ENCODE peak calls at places on chromosomes 4 and X, in nine cellular contexts. T, G, Q, W, M, H, D, A and J are unnamed samples.

GRCh38 chr4:168511780-168512467 is 15.1 kb downstream of the PALLD start:
- DNase-seq in T (no peak), G (no peak), Q (no peak), W (no peak), M (peak), H (no peak), D (no peak), A (no peak), J (no peak)

GRCh38 chrX:76428243-76429130 is 977 bp downstream of the MAGEE1 start:
- DNase-seq in T (peak), G (no peak), Q (no peak), W (no peak), M (peak), H (no peak), D (peak), A (peak), J (no peak)

GRCh38 chr4:122854860-122855259 is 28.2 kb downstream of the FGF2 start:
- DNase-seq in T (peak), G (no peak), Q (no peak), W (no peak), M (no peak), H (no peak), D (no peak), A (peak), J (peak)

GRCh38 chr4:77734928-77735327 is 84.2 kb downstream of the CNOT6L start:
- DNase-seq in T (no peak), G (no peak), Q (no peak), W (peak), M (no peak), H (peak), D (no peak), A (no peak), J (peak)

GRCh38 chr4:19776021-19776459 is 475.7 kb upstream of the SLIT2 start:
- DNase-seq in T (no peak), G (no peak), Q (no peak), W (peak), M (no peak), H (peak), D (no peak), A (peak), J (peak)

GRCh38 chrX:54931107-54931506 is 10.5 kb downstream of the TRO start:
- DNase-seq in T (no peak), G (no peak), Q (no peak), W (no peak), M (no peak), H (no peak), D (no peak), A (no peak), J (no peak)

GRCh38 chrX:54675762-54676161 is 122.3 kb downstream of the ITIH6 start:
- DNase-seq in T (no peak), G (no peak), Q (no peak), W (no peak), M (no peak), H (no peak), D (no peak), A (no peak), J (no peak)

GRCh38 chr4:138267835-138268234 is 25.7 kb upstream of the SLC7A11 start:
- DNase-seq in T (no peak), G (no peak), Q (no peak), W (no peak), M (no peak), H (no peak), D (no peak), A (no peak), J (no peak)

GRCh38 chr4:162061214-162061613 is 102.6 kb downstream of the FSTL5 start:
- DNase-seq in T (no peak), G (no peak), Q (no peak), W (peak), M (no peak), H (peak), D (no peak), A (peak), J (peak)

GRCh38 chr4:115090483-115091075 is 22.8 kb downstream of the NDST4 start:
- DNase-seq in T (no peak), G (peak), Q (peak), W (peak), M (no peak), H (peak), D (no peak), A (peak), J (peak)

GRCh38 chr4:80374180-80374579 is 38.6 kb downstream of the CFAP299 start:
- DNase-seq in T (no peak), G (no peak), Q (no peak), W (no peak), M (no peak), H (no peak), D (no peak), A (no peak), J (no peak)

GRCh38 chr4:145785391-145786008 is 105.6 kb downstream of the C4orf51 start:
- DNase-seq in T (no peak), G (no peak), Q (no peak), W (no peak), M (no peak), H (no peak), D (no peak), A (no peak), J (no peak)

GRCh38 chr4:81030617-81031388 is at the start of gene BMP3:
- DNase-seq in T (peak), G (peak), Q (no peak), W (no peak), M (no peak), H (peak), D (peak), A (peak), J (no peak)

GRCh38 chr4:141657550-141657949 is 21.2 kb downstream of the IL15 start:
- DNase-seq in T (no peak), G (no peak), Q (no peak), W (no peak), M (no peak), H (no peak), D (no peak), A (no peak), J (no peak)

GRCh38 chr4:18051281-18051680 is 29.7 kb upstream of the LCORL start:
- DNase-seq in T (no peak), G (no peak), Q (no peak), W (no peak), M (no peak), H (peak), D (no peak), A (no peak), J (peak)

GRCh38 chr4:80196259-80197131 is 808 bp upstream of the PRDM8 start:
- DNase-seq in T (no peak), G (no peak), Q (peak), W (no peak), M (no peak), H (no peak), D (no peak), A (peak), J (no peak)

GRCh38 chrX:47751670-47752069 is 85.0 kb upstream of the ZNF81 start:
- DNase-seq in T (peak), G (peak), Q (peak), W (peak), M (peak), H (peak), D (peak), A (peak), J (peak)

GRCh38 chr4:7831330-7831729 is 108.3 kb downstream of the AFAP1 start:
- DNase-seq in T (no peak), G (no peak), Q (no peak), W (no peak), M (no peak), H (no peak), D (no peak), A (no peak), J (no peak)

GRCh38 chrX:135185795-135186443 is 14.7 kb upstream of the CT55 start:
- DNase-seq in T (no peak), G (no peak), Q (peak), W (peak), M (no peak), H (peak), D (no peak), A (peak), J (peak)

GRCh38 chr4:85512446-85513205 is 37.7 kb downstream of the ARHGAP24 start:
- DNase-seq in T (no peak), G (no peak), Q (no peak), W (no peak), M (no peak), H (no peak), D (no peak), A (no peak), J (no peak)

GRCh38 chr4:185096032-185096653 is 46.9 kb upstream of the SLC25A4 start:
- DNase-seq in T (no peak), G (no peak), Q (peak), W (peak), M (no peak), H (peak), D (no peak), A (peak), J (peak)

GRCh38 chr4:73258668-73259551 is at the start of gene ANKRD17:
- DNase-seq in T (peak), G (peak), Q (peak), W (peak), M (peak), H (peak), D (peak), A (peak), J (peak)

GRCh38 chr4:20422398-20422797 is 170.7 kb downstream of the SLIT2 start:
- DNase-seq in T (peak), G (peak), Q (peak), W (peak), M (no peak), H (peak), D (no peak), A (peak), J (peak)

GRCh38 chrX:50881028-50881427 is 29.5 kb upstream of the BMP15 start:
- DNase-seq in T (no peak), G (no peak), Q (no peak), W (no peak), M (no peak), H (peak), D (no peak), A (no peak), J (peak)

GRCh38 chr4:14749910-14750309 is 252.4 kb upstream of the CPEB2 start:
- DNase-seq in T (no peak), G (no peak), Q (peak), W (peak), M (no peak), H (peak), D (peak), A (peak), J (peak)

GRCh38 chr4:3436048-3436797 is 5.5 kb upstream of the HGFAC start:
- DNase-seq in T (no peak), G (no peak), Q (no peak), W (no peak), M (no peak), H (no peak), D (peak), A (no peak), J (no peak)

GRCh38 chrX:66634272-66634671 is 4.6 kb downstream of the EDA2R start:
- DNase-seq in T (no peak), G (no peak), Q (no peak), W (no peak), M (no peak), H (no peak), D (no peak), A (no peak), J (no peak)

GRCh38 chr4:16183604-16184003 is 42.7 kb downstream of the TAPT1 start:
- DNase-seq in T (no peak), G (no peak), Q (no peak), W (no peak), M (no peak), H (no peak), D (no peak), A (no peak), J (no peak)

GRCh38 chrX:147069926-147070325 is 255.4 kb upstream of the CXorf51A start:
- DNase-seq in T (no peak), G (no peak), Q (no peak), W (peak), M (no peak), H (peak), D (no peak), A (no peak), J (peak)

GRCh38 chrX:56978172-56978571 is 17.2 kb downstream of the SPIN3 start:
- DNase-seq in T (no peak), G (peak), Q (peak), W (peak), M (peak), H (peak), D (no peak), A (peak), J (peak)

GRCh38 chr4:139859876-139860275 is 194.3 kb downstream of the MGST2 start:
- DNase-seq in T (no peak), G (no peak), Q (no peak), W (no peak), M (no peak), H (no peak), D (no peak), A (no peak), J (no peak)

GRCh38 chr4:124783847-124784246 is 71.3 kb upstream of the ANKRD50 start:
- DNase-seq in T (no peak), G (no peak), Q (no peak), W (no peak), M (no peak), H (peak), D (no peak), A (no peak), J (peak)

GRCh38 chr4:80362578-80363181 is 27.1 kb downstream of the CFAP299 start:
- DNase-seq in T (no peak), G (no peak), Q (no peak), W (peak), M (peak), H (peak), D (no peak), A (peak), J (peak)

GRCh38 chrX:81241753-81242152 is 39.9 kb downstream of the SH3BGRL start:
- DNase-seq in T (no peak), G (no peak), Q (no peak), W (no peak), M (no peak), H (no peak), D (no peak), A (no peak), J (no peak)

GRCh38 chr4:76546282-76547166 is 111.5 kb downstream of the SHROOM3 start:
- DNase-seq in T (peak), G (peak), Q (no peak), W (peak), M (no peak), H (peak), D (no peak), A (no peak), J (peak)

GRCh38 chr4:99180367-99181169 is 36.5 kb upstream of the ADH4 start:
- DNase-seq in T (no peak), G (no peak), Q (no peak), W (no peak), M (no peak), H (peak), D (no peak), A (no peak), J (peak)